ENCODE peak calls at places on chromosomes 12 and 14, in six cellular contexts. G is lower lobe of right lung, H is colonic mucosa, E is fibroblast of the aortic adventitia, N is PC-9, J is foreskin fibroblast. O is an unnamed sample.

GRCh38 chr14:48703728-48704467 is 882.3 kb downstream of the RPS29 start:
- DNase-seq in G (no peak), H (no peak), E (no peak), N (no peak), J (no peak), O (no peak)

GRCh38 chr12:21818627-21819026 is 44.1 kb upstream of the KCNJ8 start:
- DNase-seq in G (no peak), H (no peak), E (peak), N (no peak), J (peak), O (peak)

GRCh38 chr12:94534761-94535613 is 75.3 kb upstream of the CEP83 start:
- DNase-seq in G (no peak), H (no peak), E (no peak), N (no peak), J (no peak), O (no peak)

GRCh38 chr14:101950516-101951215 is 13.7 kb upstream of the DYNC1H1 start:
- DNase-seq in G (peak), H (no peak), E (no peak), N (no peak), J (no peak), O (no peak)

GRCh38 chr12:39723831-39724230 is 104.2 kb upstream of the ABCD2 start:
- DNase-seq in G (no peak), H (no peak), E (peak), N (peak), J (peak), O (no peak)

GRCh38 chr12:25583545-25583944 is 30.5 kb upstream of the LMNTD1 start:
- DNase-seq in G (no peak), H (no peak), E (peak), N (peak), J (peak), O (no peak)

GRCh38 chr14:27090716-27091115 is 492.9 kb upstream of the NOVA1 start:
- DNase-seq in G (no peak), H (no peak), E (no peak), N (no peak), J (no peak), O (no peak)

GRCh38 chr14:51431033-51431709 is 191.1 kb downstream of the TMX1 start:
- DNase-seq in G (no peak), H (no peak), E (no peak), N (no peak), J (no peak), O (no peak)

GRCh38 chr14:104435147-104436046 is 144.2 kb upstream of the C14orf180 start:
- DNase-seq in G (peak), H (no peak), E (no peak), N (no peak), J (no peak), O (no peak)

GRCh38 chr14:68248481-68249255 is 429.1 kb downstream of the RAD51B start:
- DNase-seq in G (no peak), H (no peak), E (peak), N (peak), J (peak), O (no peak)

GRCh38 chr12:45582536-45582935 is 147.0 kb upstream of the ARID2 start:
- DNase-seq in G (no peak), H (no peak), E (no peak), N (no peak), J (no peak), O (no peak)

GRCh38 chr14:98578204-98578603 is 693.8 kb downstream of the BCL11B start:
- DNase-seq in G (no peak), H (no peak), E (peak), N (no peak), J (peak), O (no peak)

GRCh38 chr12:65728913-65729793 is 95.1 kb upstream of the HMGA2 start:
- DNase-seq in G (no peak), H (no peak), E (no peak), N (no peak), J (peak), O (no peak)

GRCh38 chr12:84315926-84316325 is 596.7 kb downstream of the SLC6A15 start:
- DNase-seq in G (no peak), H (no peak), E (no peak), N (no peak), J (peak), O (no peak)

DNA sequence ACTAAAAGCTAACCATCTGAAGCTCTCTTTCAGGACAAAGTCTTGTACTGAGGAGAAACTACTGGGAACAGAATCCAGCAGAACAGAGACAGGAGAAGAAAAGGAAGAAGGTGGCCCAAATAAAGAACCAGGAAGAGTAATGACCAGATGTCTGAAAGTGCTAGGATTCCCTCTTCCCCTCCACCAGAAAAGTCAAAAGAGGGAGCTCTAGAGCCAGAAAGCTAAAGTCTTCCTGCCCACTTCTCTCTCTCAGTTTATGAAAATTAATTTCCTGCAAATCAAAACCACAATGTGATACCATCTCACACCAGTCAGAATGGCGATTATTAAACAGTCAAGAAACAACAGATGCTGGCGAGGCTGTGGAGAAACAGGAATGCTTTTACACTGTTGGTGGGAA is 47.2 kb downstream of the SPPL3 start:
- DNase-seq in G (no peak), H (no peak), E (no peak), N (no peak), J (peak), O (no peak)
- TF ChIP-seq CTCF in G (peak), H (no peak), E (peak), N (peak), J (peak), O (peak)

GRCh38 chr14:69712637-69713088 is 54.3 kb upstream of the SRSF5 start:
- DNase-seq in G (peak), H (peak), E (no peak), N (peak), J (no peak), O (no peak)

GRCh38 chr14:69711471-69712216 is 55.3 kb upstream of the SRSF5 start:
- DNase-seq in G (no peak), H (no peak), E (no peak), N (no peak), J (no peak), O (no peak)

GRCh38 chr14:69713976-69714716 is 52.8 kb upstream of the SRSF5 start:
- DNase-seq in G (no peak), H (peak), E (no peak), N (no peak), J (no peak), O (no peak)

GRCh38 chr14:69712217-69712565 is 54.8 kb upstream of the SRSF5 start:
- DNase-seq in G (no peak), H (no peak), E (no peak), N (no peak), J (no peak), O (no peak)

DNA sequence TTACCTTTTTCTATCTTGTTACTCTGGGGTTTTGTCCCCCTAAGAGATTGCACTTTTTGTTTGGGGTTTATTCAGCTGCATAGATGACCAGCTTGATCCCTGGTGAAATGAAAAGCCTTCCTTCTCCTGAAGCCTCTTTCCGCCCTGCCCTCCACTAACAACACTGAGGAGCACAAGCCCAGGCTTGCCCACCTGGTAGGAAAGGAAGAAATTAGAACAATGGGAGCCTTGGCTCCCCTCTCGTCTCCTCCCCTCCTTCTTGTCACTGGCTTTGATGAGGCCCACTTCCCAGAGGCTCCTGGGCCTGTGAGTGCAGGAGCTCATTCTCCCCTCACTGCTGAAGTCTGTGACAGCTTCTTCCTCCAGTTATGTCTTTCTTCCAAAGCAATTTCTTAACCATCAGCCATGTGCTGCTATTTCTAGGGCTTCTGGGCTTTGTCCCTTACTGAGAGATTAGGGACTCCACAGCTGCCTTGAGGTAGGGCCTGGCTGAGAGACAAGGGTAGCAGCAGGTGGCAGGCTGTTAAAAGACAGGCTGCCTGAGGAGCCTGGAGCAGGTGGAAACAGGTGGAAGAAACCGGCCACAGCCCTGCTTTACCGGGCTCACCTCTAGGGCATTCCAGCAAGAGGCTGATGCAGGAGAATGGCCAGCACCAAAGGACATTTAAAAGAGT is 53.7 kb upstream of the SRSF5 start:
- DNase-seq in G (no peak), H (no peak), E (no peak), N (peak), J (no peak), O (no peak)
- H3K4me3 ChIP-seq in G (no peak), H (no peak), E (no peak), N (no peak), J (no peak), O (no peak)

GRCh38 chr14:65853407-65853955 is 441.0 kb downstream of the FUT8 start:
- DNase-seq in G (no peak), H (no peak), E (no peak), N (no peak), J (no peak), O (no peak)

GRCh38 chr14:65849558-65849957 is 437.0 kb downstream of the FUT8 start:
- DNase-seq in G (no peak), H (no peak), E (no peak), N (no peak), J (no peak), O (no peak)

GRCh38 chr14:65852689-65853088 is 440.2 kb downstream of the FUT8 start:
- DNase-seq in G (no peak), H (no peak), E (no peak), N (no peak), J (no peak), O (no peak)

GRCh38 chr14:65850429-65851145 is 438.1 kb downstream of the FUT8 start:
- DNase-seq in G (no peak), H (no peak), E (no peak), N (no peak), J (no peak), O (no peak)

GRCh38 chr14:65854215-65854614 is 441.7 kb downstream of the FUT8 start:
- DNase-seq in G (no peak), H (no peak), E (no peak), N (no peak), J (no peak), O (no peak)
- TF ChIP-seq CTCF in G (no peak), H (no peak), E (no peak), N (no peak), J (no peak), O (no peak)

GRCh38 chr12:109464642-109465351 is 12.3 kb downstream of the KCTD10 start:
- DNase-seq in G (no peak), H (no peak), E (peak), N (no peak), J (peak), O (no peak)

GRCh38 chr12:109461846-109462766 is 15.0 kb downstream of the KCTD10 start:
- DNase-seq in G (peak), H (peak), E (peak), N (peak), J (peak), O (peak)

GRCh38 chr12:109461049-109461845 is 15.9 kb downstream of the KCTD10 start:
- DNase-seq in G (peak), H (peak), E (peak), N (no peak), J (peak), O (no peak)

GRCh38 chr12:109463776-109464175 is 13.3 kb downstream of the KCTD10 start:
- DNase-seq in G (no peak), H (no peak), E (no peak), N (no peak), J (no peak), O (no peak)

DNA sequence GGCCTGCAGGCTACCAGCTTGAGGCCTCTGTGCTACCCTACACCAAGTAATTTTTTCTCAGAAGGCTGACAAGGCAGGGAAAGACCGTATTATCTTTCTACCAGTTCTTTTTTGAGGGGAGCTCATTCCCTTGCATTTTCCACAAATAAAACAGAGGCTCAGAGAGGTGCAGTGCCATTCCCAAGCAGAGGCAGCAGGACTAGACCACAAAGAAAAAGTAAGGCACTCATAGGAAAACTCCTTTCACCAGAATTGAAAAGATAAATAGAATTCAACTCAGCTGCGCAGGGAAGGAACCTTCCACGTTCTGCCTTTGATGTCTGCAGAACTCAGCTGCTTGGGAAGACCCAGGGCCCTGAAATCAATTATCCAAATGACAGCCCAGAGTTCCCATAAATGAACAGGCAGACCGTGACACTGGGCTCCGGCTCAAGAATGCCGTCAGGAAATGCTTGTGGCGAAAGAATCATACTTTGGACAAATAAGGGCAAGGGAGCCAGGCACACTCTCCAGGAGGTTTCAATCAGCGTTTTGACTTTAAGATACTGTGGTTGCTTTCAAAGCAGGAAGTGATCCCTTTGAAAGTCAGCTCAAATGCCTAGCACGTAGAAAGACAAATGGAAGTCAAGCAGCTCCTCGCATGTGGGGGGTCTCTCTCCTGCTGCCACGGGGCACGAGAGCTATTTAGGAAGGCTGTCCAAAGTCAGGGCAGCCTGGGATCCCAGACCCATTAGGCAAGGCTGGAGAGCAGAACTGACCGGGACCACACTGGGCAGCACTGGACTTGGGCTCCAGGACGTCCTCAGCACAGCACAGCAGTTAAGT is 14.0 kb downstream of the KCTD10 start:
- DNase-seq in G (peak), H (peak), E (peak), N (peak), J (peak), O (peak)
- H3K4me3 ChIP-seq in G (peak), H (no peak), E (peak), N (peak), J (peak), O (no peak)

DNA sequence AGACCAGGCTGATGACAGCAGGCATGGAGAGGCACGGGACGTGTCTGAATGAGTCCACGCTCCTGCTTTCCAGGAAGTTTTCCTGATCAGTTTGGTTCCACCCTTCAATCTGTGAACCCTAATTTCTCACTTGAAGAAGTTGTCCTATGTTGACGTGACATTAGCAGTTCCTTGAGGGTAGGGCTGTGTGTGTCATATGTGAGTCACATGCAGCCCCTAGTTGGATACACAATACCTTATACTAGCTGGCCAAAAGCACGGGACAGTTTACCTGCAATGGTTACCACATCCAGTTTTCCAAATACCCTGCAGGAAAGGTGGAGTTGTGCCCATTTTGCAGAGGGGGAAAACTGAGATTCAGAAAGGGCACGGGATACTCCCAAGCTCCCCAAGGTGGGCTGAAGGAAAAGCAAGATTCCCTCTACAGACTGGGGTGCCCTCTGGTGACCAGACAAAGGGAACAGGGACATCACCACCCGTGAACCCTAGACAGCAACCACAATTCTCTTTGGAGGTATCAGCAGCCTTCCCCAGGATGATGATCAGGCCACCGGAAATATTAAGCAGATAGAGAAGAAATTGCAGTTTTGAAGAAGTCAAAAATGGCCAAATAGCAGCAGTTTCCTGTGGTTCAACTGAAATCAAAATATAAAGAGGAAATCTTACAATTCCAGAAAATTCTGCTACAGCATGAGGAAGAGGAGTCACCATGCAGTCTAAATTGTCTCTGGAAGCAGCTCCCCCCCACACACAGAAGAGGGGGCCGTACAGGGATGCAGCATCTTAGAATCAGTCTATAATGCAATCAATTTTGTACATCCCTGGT is 194.4 kb downstream of the PHETA1 start:
- DNase-seq in G (no peak), H (no peak), E (no peak), N (no peak), J (no peak), O (no peak)
- TF ChIP-seq CTCF in G (peak), H (no peak), E (peak), N (no peak), J (no peak), O (no peak)

DNA sequence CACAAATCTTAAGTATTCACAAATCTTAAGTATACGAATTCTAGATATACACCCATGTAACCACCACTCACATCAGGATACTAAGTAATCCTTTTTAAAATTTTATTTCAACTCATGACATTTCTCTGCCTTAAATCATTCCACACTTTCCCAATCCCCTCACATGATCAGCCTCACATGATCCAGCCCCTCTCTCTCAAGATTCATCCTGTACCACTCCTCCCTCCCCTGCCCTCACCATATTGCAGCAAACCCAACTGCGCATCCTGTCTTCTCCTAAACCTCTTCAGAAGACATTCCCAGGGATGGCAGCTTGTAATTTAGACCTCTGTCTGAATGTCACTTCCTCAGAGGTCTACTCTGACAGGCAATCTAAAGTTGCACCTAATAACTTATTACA is 1.7 kb upstream of the EIF4B start:
- DNase-seq in G (no peak), H (no peak), E (peak), N (no peak), J (peak), O (no peak)
- H3K4me3 ChIP-seq in G (no peak), H (no peak), E (peak), N (peak), J (peak), O (no peak)

GRCh38 chr12:64389154-64389553 is 1.4 kb downstream of the C12orf56 start:
- DNase-seq in G (no peak), H (no peak), E (no peak), N (no peak), J (no peak), O (no peak)

GRCh38 chr12:64390275-64390851 is at the start of gene C12orf56:
- DNase-seq in G (no peak), H (peak), E (peak), N (no peak), J (peak), O (no peak)

GRCh38 chr12:64387201-64387816 is 3.2 kb downstream of the C12orf56 start:
- DNase-seq in G (no peak), H (no peak), E (no peak), N (no peak), J (peak), O (no peak)

GRCh38 chr12:64395739-64396138 is 5.2 kb upstream of the C12orf56 start:
- DNase-seq in G (no peak), H (no peak), E (peak), N (no peak), J (peak), O (no peak)

DNA sequence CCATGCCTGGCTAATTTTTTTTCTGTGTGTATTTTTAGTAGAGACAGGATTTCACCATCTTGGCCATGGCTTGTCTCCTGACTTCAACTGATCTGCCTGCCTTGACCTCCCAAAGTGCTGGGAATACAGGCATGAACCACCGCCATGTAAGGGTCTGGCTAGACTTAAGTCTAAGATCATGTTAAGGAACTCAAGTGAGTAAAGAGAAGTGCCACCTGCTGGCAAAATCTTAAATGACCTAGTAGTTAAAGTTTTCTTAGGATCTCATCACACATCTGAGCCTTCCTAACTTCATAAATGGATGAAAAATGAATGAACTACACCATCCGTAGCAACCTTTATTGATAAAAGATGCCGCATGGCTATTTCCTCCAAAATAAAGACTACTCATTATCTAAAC is 1.7 kb upstream of the C12orf56 start:
- DNase-seq in G (no peak), H (no peak), E (peak), N (no peak), J (peak), O (peak)
- TF ChIP-seq CTCF in G (peak), H (no peak), E (peak), N (peak), J (peak), O (peak)

GRCh38 chr14:49896956-49897355 is 4.1 kb downstream of the ARF6 start:
- DNase-seq in G (no peak), H (peak), E (no peak), N (no peak), J (peak), O (no peak)

GRCh38 chr14:49893309-49894213 is 679 bp downstream of the ARF6 start:
- DNase-seq in G (peak), H (peak), E (no peak), N (peak), J (peak), O (no peak)

GRCh38 chr14:49892301-49892635 is 614 bp upstream of the ARF6 start:
- DNase-seq in G (no peak), H (peak), E (peak), N (no peak), J (peak), O (peak)

GRCh38 chr14:49895480-49895879 is 2.6 kb downstream of the ARF6 start:
- DNase-seq in G (no peak), H (peak), E (no peak), N (no peak), J (no peak), O (no peak)

GRCh38 chr14:49892636-49893308 is at the start of gene ARF6:
- DNase-seq in G (peak), H (peak), E (peak), N (peak), J (peak), O (peak)
- H3K4me3 ChIP-seq in G (peak), H (peak), E (peak), N (peak), J (peak), O (peak)